ENCODE peak calls at places on chromosomes 5 and 9, in ten cellular contexts. E is mucosa of descending colon, M is NCI-H460, G is KBM-7, X is T-cell, K is NCI-H1930, C is colonic mucosa, D is Caco-2, Q is CD14-positive monocyte, R is EL. P is an unnamed sample.
A peak's percentile ranks its signal among the peaks of the same experiment; 100 is the strongest.

GRCh38 chr5:142104491-142104890 is 4.1 kb upstream of the NDFIP1 start:
- DNase-seq in E (no peak), M (no peak), G (peak; percentile 61), X (peak; percentile 72), K (no peak), C (no peak), D (no peak), Q (no peak), R (no peak), P (no peak)

GRCh38 chr5:129398279-129398678 is 61.8 kb upstream of the ADAMTS19 start:
- DNase-seq in E (no peak), M (no peak), G (no peak), X (no peak), K (no peak), C (no peak), D (no peak), Q (no peak), R (no peak), P (no peak)

GRCh38 chr5:1510631-1511030 is 13.1 kb downstream of the LPCAT1 start:
- DNase-seq in E (peak; percentile 51), M (no peak), G (no peak), X (no peak), K (no peak), C (no peak), D (no peak), Q (peak; percentile 45), R (no peak), P (peak; percentile 3)

GRCh38 chr9:96818535-96818934 is 35.8 kb downstream of the ZNF782 start:
- DNase-seq in E (no peak), M (no peak), G (peak; percentile 20), X (no peak), K (no peak), C (no peak), D (no peak), Q (no peak), R (no peak), P (no peak)

GRCh38 chr5:58963361-58963760 is 380.5 kb downstream of the RAB3C start:
- DNase-seq in E (no peak), M (no peak), G (no peak), X (no peak), K (no peak), C (no peak), D (no peak), Q (no peak), R (no peak), P (no peak)

GRCh38 chr5:95818181-95819147 is 4.1 kb downstream of the GLRX start:
- DNase-seq in E (peak; percentile 52), M (no peak), G (peak; percentile 78), X (no peak), K (no peak), C (no peak), D (no peak), Q (peak; percentile 80), R (peak; percentile 23), P (no peak)

GRCh38 chr9:36559036-36559695 is 13.5 kb upstream of the MELK start:
- DNase-seq in E (no peak), M (no peak), G (no peak), X (no peak), K (no peak), C (no peak), D (no peak), Q (no peak), R (peak; percentile 62), P (no peak)

GRCh38 chr5:83281658-83282057 is 189.9 kb upstream of the VCAN start:
- DNase-seq in E (no peak), M (no peak), G (no peak), X (no peak), K (no peak), C (no peak), D (no peak), Q (no peak), R (peak; percentile 69), P (no peak)

GRCh38 chr5:76641514-76642120 is 18.4 kb upstream of the F2RL2 start:
- DNase-seq in E (no peak), M (peak; percentile 83), G (peak; percentile 80), X (peak; percentile 44), K (no peak), C (peak; percentile 77), D (peak; percentile 75), Q (no peak), R (peak; percentile 75), P (peak; percentile 61)

GRCh38 chr5:121325930-121326329 is 525.8 kb upstream of the FTMT start:
- DNase-seq in E (no peak), M (no peak), G (no peak), X (no peak), K (no peak), C (no peak), D (no peak), Q (no peak), R (no peak), P (no peak)